ENCODE peak calls at places on chromosomes 2 and 18, in four cellular contexts. E is K562, B is HepG2, H is H1. Q is an unnamed sample.

GRCh38 chr2:219433666-219434467 is 776 bp upstream of the SPEG start:
- DNase-seq in E (peak), H (peak), B (peak), Q (peak)

GRCh38 chr2:197997083-197997541 is 192.7 kb downstream of the PLCL1 start:
- DNase-seq in B (no peak), E (no peak), H (no peak), Q (no peak)

GRCh38 chr2:10028407-10028987 is 14.9 kb upstream of the KLF11 start:
- DNase-seq in E (peak), B (no peak), H (no peak), Q (no peak)

GRCh38 chr2:152974146-152974545 is 255.7 kb downstream of the ARL6IP6 start:
- DNase-seq in H (no peak), B (no peak), E (no peak), Q (no peak)

GRCh38 chr2:233976690-233977294 is 59.6 kb downstream of the TRPM8 start:
- DNase-seq in E (peak), B (peak), H (no peak), Q (peak)

GRCh38 chr18:45521777-45522176 is 93.5 kb upstream of the SLC14A2 start:
- DNase-seq in B (no peak), H (no peak), E (no peak), Q (no peak)

GRCh38 chr2:222998459-222998858 is 53.5 kb upstream of the KCNE4 start:
- DNase-seq in E (no peak), H (no peak), B (no peak), Q (no peak)

GRCh38 chr18:40690062-40690461 is 1265.0 kb upstream of the PIK3C3 start:
- DNase-seq in B (no peak), E (no peak), H (no peak), Q (no peak)

GRCh38 chr2:192194065-192194865 is 468 bp downstream of the TMEFF2 start:
- DNase-seq in B (no peak), E (no peak), H (no peak), Q (no peak)

GRCh38 chr18:907171-907879 is 2.7 kb downstream of the ADCYAP1 start:
- DNase-seq in E (no peak), H (no peak), B (no peak), Q (no peak)

GRCh38 chr2:55102056-55102812 is 52.0 kb upstream of the RTN4 start:
- DNase-seq in H (no peak), E (no peak), B (no peak), Q (no peak)

GRCh38 chr2:47554311-47554905 is 151.5 kb downstream of the MSH2 start:
- DNase-seq in H (no peak), E (no peak), B (no peak), Q (no peak)

GRCh38 chr2:147260243-147260642 is 584.6 kb upstream of the ACVR2A start:
- DNase-seq in E (no peak), B (no peak), H (no peak), Q (no peak)

DNA sequence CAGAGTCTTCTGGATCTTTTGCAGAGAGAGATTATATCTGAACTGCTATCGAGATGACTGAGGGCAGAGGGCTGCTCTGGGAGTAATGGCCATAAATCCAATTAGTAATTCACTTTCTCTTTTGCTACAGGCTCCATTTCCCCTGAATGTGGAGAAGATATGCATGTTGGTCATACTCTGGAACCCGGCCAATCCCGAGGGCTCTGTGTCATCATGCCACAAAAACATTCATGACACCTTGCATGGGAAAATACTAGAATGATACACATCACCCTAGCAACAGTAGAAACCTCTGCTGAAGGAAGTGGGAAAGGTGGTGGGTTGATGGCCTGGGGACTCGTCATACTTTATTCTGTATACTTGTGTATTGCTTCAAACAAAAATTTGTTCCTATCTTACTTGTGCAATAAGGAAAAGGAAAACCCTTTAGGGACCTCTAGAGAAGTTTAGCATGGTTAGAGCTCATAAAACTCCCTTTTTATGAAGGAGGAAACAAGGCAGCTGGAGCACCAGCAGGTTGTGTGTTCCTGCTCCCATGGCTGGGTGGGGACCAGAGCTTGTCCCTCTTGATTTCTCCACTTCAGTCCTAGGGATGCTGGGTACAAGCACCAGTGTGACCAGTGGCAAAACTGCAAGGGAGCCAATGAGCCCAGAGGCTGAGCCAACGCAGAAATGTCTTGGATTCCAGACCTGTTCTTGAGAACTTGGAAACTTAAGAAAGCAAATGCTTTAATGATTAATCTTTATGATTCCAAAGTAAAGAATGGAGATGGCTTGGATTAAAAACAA is 25.9 kb downstream of the CTAGE1 start:
- DNase-seq in H (no peak), E (no peak), B (no peak), Q (peak)
- TF ChIP-seq PHF8 in H (no peak), E (no peak), B (no peak), Q (no peak)

GRCh38 chr2:88442501-88442900 is 10.0 kb downstream of the FOXI3 start:
- DNase-seq in H (no peak), B (no peak), E (no peak), Q (no peak)

GRCh38 chr2:88437010-88437409 is 15.5 kb downstream of the FOXI3 start:
- DNase-seq in B (no peak), H (no peak), E (no peak), Q (no peak)

GRCh38 chr2:88443353-88443938 is 9.0 kb downstream of the FOXI3 start:
- DNase-seq in E (no peak), B (no peak), H (no peak), Q (no peak)

DNA sequence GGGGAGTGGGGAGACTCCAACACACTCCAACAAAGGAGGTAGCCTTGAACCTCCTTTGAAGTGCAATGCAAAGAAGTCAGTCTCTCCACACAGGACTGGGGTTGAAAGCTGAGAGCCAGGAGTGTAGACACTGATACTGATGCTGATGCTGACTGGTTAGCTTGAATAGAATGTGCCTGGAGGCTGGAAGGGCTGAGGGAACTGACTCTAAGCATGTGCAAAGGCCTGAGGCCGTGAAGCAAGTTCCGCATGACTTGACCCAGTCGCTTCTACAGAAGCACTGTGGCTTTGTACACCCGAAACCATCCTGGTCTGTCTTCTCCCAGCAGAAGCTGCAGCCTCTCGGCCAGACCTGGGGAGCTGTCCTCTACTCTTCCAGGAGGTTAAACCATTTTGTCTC is 10.4 kb downstream of the FOXI3 start:
- DNase-seq in B (no peak), E (no peak), H (no peak), Q (no peak)
- TF ChIP-seq PHF8 in B (no peak), E (no peak), H (no peak), Q (no peak)

GRCh38 chr2:96637385-96638143 is 548 bp downstream of the KANSL3 start:
- DNase-seq in B (peak), E (no peak), H (peak), Q (peak)
- TF ChIP-seq PHF8 in B (no peak), E (peak), H (no peak), Q (peak)

GRCh38 chr2:158104903-158105302 is 3.2 kb downstream of the UPP2 start:
- DNase-seq in H (no peak), E (no peak), B (no peak), Q (no peak)
- TF ChIP-seq PHF8 in H (no peak), E (no peak), B (no peak), Q (no peak)

GRCh38 chr2:212683346-212683745 is 144.7 kb upstream of the ERBB4 start:
- DNase-seq in E (no peak), H (no peak), B (no peak), Q (no peak)

DNA sequence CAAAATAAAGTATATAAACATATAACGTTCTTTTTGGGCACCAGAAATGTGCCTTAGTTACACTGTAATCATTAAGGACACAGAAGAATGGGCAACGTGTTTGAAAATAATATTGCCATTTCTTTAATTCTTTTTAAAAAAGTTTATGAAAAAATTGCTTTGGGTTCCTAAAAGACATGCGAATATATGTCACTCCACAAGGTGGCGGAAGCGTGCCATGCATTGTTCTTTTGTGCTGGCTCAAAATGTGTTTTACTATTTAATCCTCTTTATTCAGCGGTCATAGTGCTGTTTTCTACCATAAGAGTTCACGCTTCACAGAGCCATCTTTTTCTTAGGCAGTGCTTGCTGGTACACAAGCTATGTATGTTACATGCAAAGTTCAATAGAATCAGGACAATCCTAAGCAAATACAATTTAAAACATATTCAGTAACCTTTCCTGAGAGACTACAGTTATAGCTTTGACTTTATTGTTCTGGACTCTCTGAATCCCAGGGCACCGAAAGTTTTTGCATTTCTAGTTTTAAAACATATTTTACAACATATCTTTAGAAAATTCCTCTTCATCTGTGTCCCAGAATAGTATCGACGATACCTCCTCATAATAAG is 147.8 kb upstream of the ERBB4 start:
- DNase-seq in E (peak), H (peak), B (peak), Q (peak)
- TF ChIP-seq PHF8 in E (no peak), H (no peak), B (no peak), Q (no peak)